ENCODE peak calls at places on chromosomes 7 and 10, in six cellular contexts. S is posterior cingulate gyrus, Q is T-helper 22 cell, T is anterior cingulate cortex, G is HFFc6, K is NCI-H1092 treated with DMSO at 0.1 percent for 48 hours. R is an unnamed sample.

GRCh38 chr10:80633383-80633860 is 95.7 kb downstream of the SH2D4B start:
- DNase-seq in S (no peak), Q (no peak), T (no peak), G (no peak), K (no peak), R (no peak)

GRCh38 chr7:121126801-121127534 is 138.5 kb downstream of the CPED1 start:
- DNase-seq in S (no peak), Q (no peak), T (no peak), G (no peak), K (peak; percentile 25), R (no peak)

GRCh38 chr7:151936207-151936606 is 20.0 kb upstream of the GALNTL5 start:
- DNase-seq in S (no peak), Q (no peak), T (no peak), G (no peak), K (no peak), R (no peak)

GRCh38 chr10:131179386-131179785 is 132.1 kb downstream of the TCERG1L start:
- DNase-seq in S (no peak), Q (no peak), T (no peak), G (no peak), K (no peak), R (no peak)

GRCh38 chr7:66500087-66500486 is 128.6 kb upstream of the KCTD7 start:
- DNase-seq in S (peak; percentile 70), Q (no peak), T (no peak), G (peak; percentile 24), K (no peak), R (no peak)

GRCh38 chr7:13115157-13115772 is 427.8 kb downstream of the ARL4A start:
- DNase-seq in S (no peak), Q (no peak), T (no peak), G (no peak), K (no peak), R (no peak)

GRCh38 chr7:121076350-121077164 is 88.0 kb downstream of the CPED1 start:
- DNase-seq in S (no peak), Q (no peak), T (no peak), G (peak; percentile 79), K (no peak), R (no peak)

GRCh38 chr10:52752261-52752660 is 20.3 kb downstream of the MBL2 start:
- DNase-seq in S (no peak), Q (no peak), T (no peak), G (no peak), K (no peak), R (no peak)

GRCh38 chr7:100602889-100603696 is 930 bp downstream of the PCOLCE start:
- DNase-seq in S (no peak), Q (no peak), T (no peak), G (peak; percentile 78), K (no peak), R (no peak)

GRCh38 chr10:58642283-58642682 is 129.6 kb downstream of the BICC1 start:
- DNase-seq in S (no peak), Q (no peak), T (no peak), G (peak; percentile 68), K (no peak), R (no peak)

GRCh38 chr10:49359349-49360231 is 36.3 kb downstream of the DRGX start:
- DNase-seq in S (peak; percentile 51), Q (no peak), T (no peak), G (no peak), K (peak; percentile 43), R (no peak)

GRCh38 chr7:143892527-143893300 is 9.3 kb downstream of the TCAF1 start:
- DNase-seq in S (no peak), Q (no peak), T (no peak), G (no peak), K (no peak), R (no peak)

GRCh38 chr7:1083729-1084657 is 3.9 kb upstream of the GPER1 start:
- DNase-seq in S (peak; percentile 91), Q (no peak), T (no peak), G (no peak), K (no peak), R (no peak)

GRCh38 chr10:6207658-6208057 is 4.9 kb downstream of the PFKFB3 start:
- DNase-seq in S (no peak), Q (no peak), T (no peak), G (no peak), K (no peak), R (no peak)

GRCh38 chr7:5396542-5396941 is 27.1 kb downstream of the TNRC18 start:
- DNase-seq in S (no peak), Q (peak; percentile 47), T (no peak), G (no peak), K (no peak), R (peak; percentile 44)

GRCh38 chr10:14470920-14471319 is 140.2 kb upstream of the FRMD4A start:
- DNase-seq in S (no peak), Q (no peak), T (no peak), G (no peak), K (no peak), R (no peak)

GRCh38 chr10:8041284-8042031 is 13.0 kb upstream of the GATA3 start:
- DNase-seq in S (no peak), Q (no peak), T (no peak), G (no peak), K (no peak), R (no peak)

GRCh38 chr7:22204312-22204711 is 152.6 kb downstream of the RAPGEF5 start:
- DNase-seq in S (no peak), Q (no peak), T (no peak), G (no peak), K (no peak), R (no peak)

GRCh38 chr10:43259981-43260761 is 6.7 kb downstream of the RASGEF1A start:
- DNase-seq in S (peak; percentile 87), Q (no peak), T (no peak), G (no peak), K (no peak), R (peak; percentile 8)

GRCh38 chr7:155789001-155789725 is 23.1 kb downstream of the SHH start:
- DNase-seq in S (peak; percentile 82), Q (no peak), T (no peak), G (no peak), K (no peak), R (no peak)

GRCh38 chr10:73131295-73131694 is 21.0 kb downstream of the NUDT13 start:
- DNase-seq in S (no peak), Q (no peak), T (no peak), G (peak; percentile 20), K (no peak), R (no peak)

GRCh38 chr10:123175389-123176387 is 21.5 kb downstream of the BUB3 start:
- DNase-seq in S (peak; percentile 55), Q (no peak), T (no peak), G (no peak), K (no peak), R (no peak)

GRCh38 chr7:101669307-101669706 is 40.2 kb upstream of the MYL10 start:
- DNase-seq in S (no peak), Q (no peak), T (no peak), G (no peak), K (no peak), R (no peak)

GRCh38 chr10:103854265-103854686 is 1.1 kb downstream of the SH3PXD2A start:
- DNase-seq in S (no peak), Q (no peak), T (no peak), G (no peak), K (no peak), R (no peak)

GRCh38 chr10:29304259-29305030 is 15.6 kb downstream of the LYZL1 start:
- DNase-seq in S (peak; percentile 92), Q (no peak), T (no peak), G (peak; percentile 59), K (peak; percentile 66), R (no peak)

GRCh38 chr10:15710455-15710854 is 9.3 kb downstream of the ITGA8 start:
- DNase-seq in S (no peak), Q (no peak), T (no peak), G (no peak), K (no peak), R (no peak)

R was measured in T-helper 17 cell.